ENCODE peak calls at places on chromosomes 16 and 17, in ten cellular contexts. One of them, this sample, is unnamed.

GRCh38 chr16:11201498-11202259 is 54.3 kb downstream of the SOCS1 start:
- DNase-seq in neural progenitor cell: peak
- DNase-seq in GM23338: peak
- DNase-seq in cardiac muscle cell: no peak
- DNase-seq in prostate gland: no peak
- DNase-seq in fibroblast of villous mesenchyme: peak
- DNase-seq in mucosa of descending colon: no peak
- DNase-seq in GM06990: no peak
- DNase-seq in GM12865: peak
- DNase-seq in mammary epithelial cell: peak
- DNase-seq in this sample: peak

GRCh38 chr16:50523710-50524109 is 24.5 kb upstream of the NKD1 start:
- DNase-seq in GM23338: no peak
- DNase-seq in mammary epithelial cell: no peak
- DNase-seq in GM12865: no peak
- DNase-seq in GM06990: no peak
- DNase-seq in neural progenitor cell: no peak
- DNase-seq in prostate gland: no peak
- DNase-seq in mucosa of descending colon: no peak
- DNase-seq in cardiac muscle cell: no peak
- DNase-seq in fibroblast of villous mesenchyme: no peak
- DNase-seq in this sample: no peak

GRCh38 chr17:80949451-80950421 is 41.9 kb upstream of the CHMP6 start:
- DNase-seq in prostate gland: no peak
- DNase-seq in mammary epithelial cell: no peak
- DNase-seq in GM23338: peak
- DNase-seq in cardiac muscle cell: no peak
- DNase-seq in fibroblast of villous mesenchyme: no peak
- DNase-seq in neural progenitor cell: peak
- DNase-seq in mucosa of descending colon: peak
- DNase-seq in GM12865: no peak
- DNase-seq in GM06990: no peak
- DNase-seq in this sample: no peak

GRCh38 chr16:68993885-68994284 is 111.6 kb upstream of the HAS3 start:
- DNase-seq in mammary epithelial cell: peak
- DNase-seq in mucosa of descending colon: no peak
- DNase-seq in fibroblast of villous mesenchyme: peak
- DNase-seq in GM06990: no peak
- DNase-seq in cardiac muscle cell: no peak
- DNase-seq in neural progenitor cell: no peak
- DNase-seq in GM23338: no peak
- DNase-seq in prostate gland: no peak
- DNase-seq in GM12865: no peak
- DNase-seq in this sample: peak

GRCh38 chr16:88465387-88465983 is 12.4 kb downstream of the ZFPM1 start:
- DNase-seq in GM23338: no peak
- DNase-seq in GM06990: no peak
- DNase-seq in prostate gland: no peak
- DNase-seq in mucosa of descending colon: no peak
- DNase-seq in neural progenitor cell: no peak
- DNase-seq in mammary epithelial cell: no peak
- DNase-seq in cardiac muscle cell: no peak
- DNase-seq in fibroblast of villous mesenchyme: no peak
- DNase-seq in GM12865: no peak
- DNase-seq in this sample: no peak

GRCh38 chr17:9672691-9673090 is 27.4 kb downstream of the USP43 start:
- DNase-seq in fibroblast of villous mesenchyme: no peak
- DNase-seq in GM23338: no peak
- DNase-seq in prostate gland: no peak
- DNase-seq in cardiac muscle cell: no peak
- DNase-seq in GM12865: no peak
- DNase-seq in GM06990: no peak
- DNase-seq in mammary epithelial cell: no peak
- DNase-seq in neural progenitor cell: no peak
- DNase-seq in mucosa of descending colon: no peak
- DNase-seq in this sample: no peak

GRCh38 chr16:55179858-55180585 is 144.0 kb upstream of the IRX6 start:
- DNase-seq in GM23338: no peak
- DNase-seq in mucosa of descending colon: no peak
- DNase-seq in fibroblast of villous mesenchyme: no peak
- DNase-seq in GM12865: no peak
- DNase-seq in GM06990: no peak
- DNase-seq in prostate gland: no peak
- DNase-seq in cardiac muscle cell: peak
- DNase-seq in mammary epithelial cell: no peak
- DNase-seq in neural progenitor cell: peak
- DNase-seq in this sample: no peak

GRCh38 chr17:75640556-75641119 is 7.4 kb downstream of the SMIM5 start:
- DNase-seq in mucosa of descending colon: no peak
- DNase-seq in GM06990: no peak
- DNase-seq in prostate gland: no peak
- DNase-seq in GM23338: no peak
- DNase-seq in neural progenitor cell: no peak
- DNase-seq in mammary epithelial cell: no peak
- DNase-seq in GM12865: no peak
- DNase-seq in fibroblast of villous mesenchyme: no peak
- DNase-seq in cardiac muscle cell: no peak
- DNase-seq in this sample: no peak

GRCh38 chr16:20285993-20286499 is 41.3 kb downstream of the GP2 start:
- DNase-seq in GM12865: no peak
- DNase-seq in fibroblast of villous mesenchyme: no peak
- DNase-seq in mucosa of descending colon: no peak
- DNase-seq in prostate gland: no peak
- DNase-seq in mammary epithelial cell: no peak
- DNase-seq in neural progenitor cell: peak
- DNase-seq in GM23338: peak
- DNase-seq in GM06990: no peak
- DNase-seq in cardiac muscle cell: no peak
- DNase-seq in this sample: no peak

GRCh38 chr16:47139561-47140185 is 4.1 kb downstream of the NETO2 start:
- DNase-seq in fibroblast of villous mesenchyme: no peak
- DNase-seq in GM12865: no peak
- DNase-seq in GM06990: no peak
- DNase-seq in GM23338: no peak
- DNase-seq in cardiac muscle cell: no peak
- DNase-seq in mammary epithelial cell: peak
- DNase-seq in mucosa of descending colon: no peak
- DNase-seq in prostate gland: no peak
- DNase-seq in neural progenitor cell: no peak
- DNase-seq in this sample: no peak

GRCh38 chr16:47141773-47142468 is 1.8 kb downstream of the NETO2 start:
- DNase-seq in GM12865: peak
- DNase-seq in GM23338: peak
- DNase-seq in prostate gland: peak
- DNase-seq in fibroblast of villous mesenchyme: peak
- DNase-seq in mucosa of descending colon: peak
- DNase-seq in cardiac muscle cell: peak
- DNase-seq in neural progenitor cell: peak
- DNase-seq in GM06990: peak
- DNase-seq in mammary epithelial cell: peak
- DNase-seq in this sample: peak

GRCh38 chr16:47142469-47143328 is 1.0 kb downstream of the NETO2 start:
- DNase-seq in cardiac muscle cell: peak
- DNase-seq in prostate gland: no peak
- DNase-seq in mucosa of descending colon: no peak
- DNase-seq in GM23338: peak
- DNase-seq in GM06990: peak
- DNase-seq in neural progenitor cell: peak
- DNase-seq in fibroblast of villous mesenchyme: peak
- DNase-seq in mammary epithelial cell: peak
- DNase-seq in GM12865: peak
- DNase-seq in this sample: no peak

GRCh38 chr16:47143329-47143676 is 442 bp downstream of the NETO2 start:
- DNase-seq in GM23338: peak
- DNase-seq in fibroblast of villous mesenchyme: peak
- DNase-seq in prostate gland: peak
- DNase-seq in neural progenitor cell: peak
- DNase-seq in cardiac muscle cell: peak
- DNase-seq in GM12865: peak
- DNase-seq in mammary epithelial cell: peak
- DNase-seq in mucosa of descending colon: peak
- DNase-seq in GM06990: peak
- DNase-seq in this sample: no peak

GRCh38 chr16:47140686-47141085 is 3.1 kb downstream of the NETO2 start:
- DNase-seq in GM23338: no peak
- DNase-seq in mammary epithelial cell: no peak
- DNase-seq in mucosa of descending colon: no peak
- DNase-seq in cardiac muscle cell: no peak
- DNase-seq in GM06990: no peak
- DNase-seq in neural progenitor cell: no peak
- DNase-seq in GM12865: no peak
- DNase-seq in prostate gland: no peak
- DNase-seq in fibroblast of villous mesenchyme: no peak
- DNase-seq in this sample: no peak
- TF ChIP-seq CTCF in GM23338: no peak
- TF ChIP-seq CTCF in mammary epithelial cell: no peak
- TF ChIP-seq CTCF in mucosa of descending colon: no peak
- TF ChIP-seq CTCF in cardiac muscle cell: no peak
- TF ChIP-seq CTCF in GM06990: no peak
- TF ChIP-seq CTCF in neural progenitor cell: no peak
- TF ChIP-seq CTCF in GM12865: no peak
- TF ChIP-seq CTCF in prostate gland: no peak
- TF ChIP-seq CTCF in fibroblast of villous mesenchyme: no peak
- TF ChIP-seq CTCF in this sample: no peak

DNA sequence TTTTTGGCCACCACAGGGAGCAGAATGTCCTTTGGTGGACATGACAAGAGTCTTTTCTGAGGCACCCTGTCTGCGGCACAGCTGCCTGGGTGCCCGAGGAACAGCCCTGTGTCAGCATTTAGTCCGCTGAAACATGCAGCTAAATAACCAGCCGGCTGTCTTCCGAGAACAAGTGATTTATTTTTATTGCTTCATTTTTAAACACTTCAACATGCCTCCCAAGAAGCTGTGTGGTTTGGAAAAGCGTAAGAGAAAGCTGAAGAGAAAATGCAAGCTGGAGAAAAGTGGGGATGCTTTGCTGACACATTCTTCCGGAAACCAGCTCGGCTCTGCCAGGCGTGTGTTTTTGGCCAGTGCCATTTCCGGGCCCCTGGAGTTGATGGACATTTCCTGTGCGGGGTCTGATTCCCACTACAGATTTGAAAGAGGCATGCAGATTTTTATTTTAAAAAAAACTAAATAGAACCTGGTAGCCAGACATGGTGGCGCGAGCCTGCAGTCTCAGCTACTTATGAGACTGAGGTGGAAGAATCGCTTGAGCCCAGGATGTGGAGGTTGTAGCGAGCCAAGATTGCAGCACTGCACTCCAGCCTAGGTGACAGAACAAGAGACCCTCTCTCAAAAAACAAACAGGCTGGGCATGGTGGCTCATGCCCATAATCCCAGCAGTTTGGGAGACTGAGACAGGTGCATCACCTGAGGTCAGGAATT is 94.8 kb downstream of the SEC14L1 start:
- DNase-seq in cardiac muscle cell: no peak
- DNase-seq in fibroblast of villous mesenchyme: peak
- DNase-seq in neural progenitor cell: no peak
- DNase-seq in GM23338: no peak
- DNase-seq in mucosa of descending colon: no peak
- DNase-seq in prostate gland: no peak
- DNase-seq in GM06990: no peak
- DNase-seq in GM12865: peak
- DNase-seq in mammary epithelial cell: no peak
- DNase-seq in this sample: peak
- H3K4me3 ChIP-seq in cardiac muscle cell: no peak
- H3K4me3 ChIP-seq in fibroblast of villous mesenchyme: peak
- H3K4me3 ChIP-seq in neural progenitor cell: no peak
- H3K4me3 ChIP-seq in GM23338: no peak
- H3K4me3 ChIP-seq in mucosa of descending colon: no peak
- H3K4me3 ChIP-seq in prostate gland: no peak
- H3K4me3 ChIP-seq in GM06990: no peak
- H3K4me3 ChIP-seq in GM12865: peak
- H3K4me3 ChIP-seq in mammary epithelial cell: no peak
- H3K4me3 ChIP-seq in this sample: peak

GRCh38 chr16:67375161-67375560 is 18.1 kb downstream of the TPPP3 start:
- DNase-seq in mammary epithelial cell: no peak
- DNase-seq in prostate gland: no peak
- DNase-seq in fibroblast of villous mesenchyme: no peak
- DNase-seq in cardiac muscle cell: no peak
- DNase-seq in GM23338: no peak
- DNase-seq in mucosa of descending colon: no peak
- DNase-seq in GM12865: no peak
- DNase-seq in neural progenitor cell: no peak
- DNase-seq in GM06990: no peak
- DNase-seq in this sample: no peak

GRCh38 chr16:67370686-67371085 is 22.6 kb downstream of the TPPP3 start:
- DNase-seq in fibroblast of villous mesenchyme: no peak
- DNase-seq in GM23338: no peak
- DNase-seq in mammary epithelial cell: no peak
- DNase-seq in cardiac muscle cell: no peak
- DNase-seq in neural progenitor cell: no peak
- DNase-seq in prostate gland: no peak
- DNase-seq in GM12865: no peak
- DNase-seq in mucosa of descending colon: no peak
- DNase-seq in GM06990: no peak
- DNase-seq in this sample: no peak

GRCh38 chr16:67378642-67379041 is 14.7 kb downstream of the TPPP3 start:
- DNase-seq in prostate gland: no peak
- DNase-seq in GM06990: no peak
- DNase-seq in GM23338: no peak
- DNase-seq in mammary epithelial cell: no peak
- DNase-seq in cardiac muscle cell: no peak
- DNase-seq in neural progenitor cell: no peak
- DNase-seq in fibroblast of villous mesenchyme: no peak
- DNase-seq in mucosa of descending colon: no peak
- DNase-seq in GM12865: no peak
- DNase-seq in this sample: peak

GRCh38 chr16:67372664-67373063 is 20.6 kb downstream of the TPPP3 start:
- DNase-seq in prostate gland: no peak
- DNase-seq in neural progenitor cell: no peak
- DNase-seq in GM06990: no peak
- DNase-seq in cardiac muscle cell: no peak
- DNase-seq in fibroblast of villous mesenchyme: peak
- DNase-seq in mammary epithelial cell: no peak
- DNase-seq in GM12865: peak
- DNase-seq in mucosa of descending colon: no peak
- DNase-seq in GM23338: peak
- DNase-seq in this sample: no peak
- TF ChIP-seq CTCF in prostate gland: peak
- TF ChIP-seq CTCF in neural progenitor cell: peak
- TF ChIP-seq CTCF in GM06990: peak
- TF ChIP-seq CTCF in cardiac muscle cell: peak
- TF ChIP-seq CTCF in fibroblast of villous mesenchyme: peak
- TF ChIP-seq CTCF in mammary epithelial cell: peak
- TF ChIP-seq CTCF in GM12865: peak
- TF ChIP-seq CTCF in mucosa of descending colon: no peak
- TF ChIP-seq CTCF in GM23338: peak
- TF ChIP-seq CTCF in this sample: peak

GRCh38 chr17:48610282-48611211 is at the start of gene HOXB7:
- DNase-seq in mammary epithelial cell: no peak
- DNase-seq in prostate gland: no peak
- DNase-seq in GM23338: peak
- DNase-seq in fibroblast of villous mesenchyme: peak
- DNase-seq in GM12865: peak
- DNase-seq in GM06990: peak
- DNase-seq in cardiac muscle cell: peak
- DNase-seq in mucosa of descending colon: peak
- DNase-seq in neural progenitor cell: no peak
- DNase-seq in this sample: no peak
- H3K4me3 ChIP-seq in mammary epithelial cell: peak
- H3K4me3 ChIP-seq in prostate gland: peak
- H3K4me3 ChIP-seq in GM23338: peak
- H3K4me3 ChIP-seq in fibroblast of villous mesenchyme: peak
- H3K4me3 ChIP-seq in GM12865: peak
- H3K4me3 ChIP-seq in GM06990: peak
- H3K4me3 ChIP-seq in cardiac muscle cell: peak
- H3K4me3 ChIP-seq in mucosa of descending colon: peak
- H3K4me3 ChIP-seq in neural progenitor cell: peak
- H3K4me3 ChIP-seq in this sample: peak

This sample was measured in AG04450.